ENCODE peak calls at places on chromosome 17, in four cellular contexts. M is A549, T is K562, J is HepG2. S is an unnamed sample.

GRCh38 chr17:7001562-7001961 is 5.7 kb downstream of the ALOX12 start:
- DNase-seq in M (no peak), T (no peak), J (no peak), S (peak)

GRCh38 chr17:4332296-4332970 is 34.0 kb downstream of the UBE2G1 start:
- DNase-seq in M (no peak), T (no peak), J (no peak), S (peak)

GRCh38 chr17:44045493-44045892 is 21.0 kb downstream of the LSM12 start:
- DNase-seq in M (no peak), T (no peak), J (no peak), S (no peak)

GRCh38 chr17:34319087-34319486 is at the start of gene CCL8:
- DNase-seq in M (no peak), T (no peak), J (no peak), S (no peak)

GRCh38 chr17:21573961-21574610 is 118.2 kb upstream of the KCNJ18 start:
- DNase-seq in M (no peak), T (no peak), J (no peak), S (no peak)

GRCh38 chr17:7438050-7438614 is 1.2 kb upstream of the FGF11 start:
- DNase-seq in M (no peak), T (peak), J (no peak), S (peak)

GRCh38 chr17:68057531-68057952 is 22.0 kb downstream of the KPNA2 start:
- DNase-seq in M (no peak), T (peak), J (no peak), S (peak)

GRCh38 chr17:61488878-61489718 is 36.9 kb downstream of the TBX4 start:
- DNase-seq in M (no peak), T (no peak), J (peak), S (no peak)

GRCh38 chr17:72657467-72658317 is 434.8 kb downstream of the SLC39A11 start:
- DNase-seq in M (peak), T (no peak), J (peak), S (peak)

GRCh38 chr17:81701288-81702071 is 1.7 kb upstream of the MRPL12 start:
- DNase-seq in M (no peak), T (peak), J (no peak), S (no peak)

GRCh38 chr17:78875738-78876597 is 27.0 kb downstream of the CEP295NL start:
- DNase-seq in M (no peak), T (no peak), J (no peak), S (no peak)

GRCh38 chr17:10118788-10119130 is 79.6 kb downstream of the GAS7 start:
- DNase-seq in M (no peak), T (no peak), J (no peak), S (no peak)

GRCh38 chr17:40935624-40936023 is 1.8 kb downstream of the KRT23 start:
- DNase-seq in M (no peak), T (no peak), J (no peak), S (no peak)

GRCh38 chr17:81479175-81479574 is 33.4 kb downstream of the ACTG1 start:
- DNase-seq in M (no peak), T (no peak), J (no peak), S (no peak)

GRCh38 chr17:83064732-83065659 is 14.4 kb upstream of the METRNL start:
- DNase-seq in M (no peak), T (no peak), J (no peak), S (no peak)

GRCh38 chr17:77734371-77735050 is 224.0 kb upstream of the TNRC6C start:
- DNase-seq in M (peak), T (peak), J (peak), S (peak)

GRCh38 chr17:17090642-17091103 is 48.4 kb downstream of the MPRIP start:
- DNase-seq in M (no peak), T (no peak), J (no peak), S (no peak)

GRCh38 chr17:17089796-17090641 is 47.8 kb downstream of the MPRIP start:
- DNase-seq in M (no peak), T (no peak), J (no peak), S (peak)

GRCh38 chr17:17088104-17088485 is 45.8 kb downstream of the MPRIP start:
- DNase-seq in M (no peak), T (peak), J (no peak), S (no peak)

GRCh38 chr17:17088511-17089205 is 46.4 kb downstream of the MPRIP start:
- DNase-seq in M (no peak), T (no peak), J (no peak), S (peak)

DNA sequence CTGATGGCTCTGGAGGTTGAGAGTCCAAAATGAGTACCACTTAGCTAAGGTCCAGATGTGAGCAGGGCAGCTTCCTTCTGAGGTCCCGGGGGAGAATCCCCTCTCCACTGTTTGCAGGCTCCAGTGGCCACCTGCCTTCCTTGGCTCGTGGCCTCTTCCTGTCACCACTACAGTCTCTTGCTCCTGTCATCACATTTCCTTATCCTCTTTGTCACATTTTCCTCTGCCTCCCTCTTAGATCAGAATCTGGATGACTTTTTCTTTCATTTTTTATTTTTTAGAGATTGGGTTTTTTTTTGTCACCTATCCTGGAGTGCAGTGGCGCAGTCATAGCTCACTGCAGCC is 46.9 kb downstream of the MPRIP start:
- DNase-seq in M (no peak), T (no peak), J (no peak), S (no peak)
- TF ChIP-seq HMGXB4 in M (no peak), T (no peak), J (no peak), S (no peak)

DNA sequence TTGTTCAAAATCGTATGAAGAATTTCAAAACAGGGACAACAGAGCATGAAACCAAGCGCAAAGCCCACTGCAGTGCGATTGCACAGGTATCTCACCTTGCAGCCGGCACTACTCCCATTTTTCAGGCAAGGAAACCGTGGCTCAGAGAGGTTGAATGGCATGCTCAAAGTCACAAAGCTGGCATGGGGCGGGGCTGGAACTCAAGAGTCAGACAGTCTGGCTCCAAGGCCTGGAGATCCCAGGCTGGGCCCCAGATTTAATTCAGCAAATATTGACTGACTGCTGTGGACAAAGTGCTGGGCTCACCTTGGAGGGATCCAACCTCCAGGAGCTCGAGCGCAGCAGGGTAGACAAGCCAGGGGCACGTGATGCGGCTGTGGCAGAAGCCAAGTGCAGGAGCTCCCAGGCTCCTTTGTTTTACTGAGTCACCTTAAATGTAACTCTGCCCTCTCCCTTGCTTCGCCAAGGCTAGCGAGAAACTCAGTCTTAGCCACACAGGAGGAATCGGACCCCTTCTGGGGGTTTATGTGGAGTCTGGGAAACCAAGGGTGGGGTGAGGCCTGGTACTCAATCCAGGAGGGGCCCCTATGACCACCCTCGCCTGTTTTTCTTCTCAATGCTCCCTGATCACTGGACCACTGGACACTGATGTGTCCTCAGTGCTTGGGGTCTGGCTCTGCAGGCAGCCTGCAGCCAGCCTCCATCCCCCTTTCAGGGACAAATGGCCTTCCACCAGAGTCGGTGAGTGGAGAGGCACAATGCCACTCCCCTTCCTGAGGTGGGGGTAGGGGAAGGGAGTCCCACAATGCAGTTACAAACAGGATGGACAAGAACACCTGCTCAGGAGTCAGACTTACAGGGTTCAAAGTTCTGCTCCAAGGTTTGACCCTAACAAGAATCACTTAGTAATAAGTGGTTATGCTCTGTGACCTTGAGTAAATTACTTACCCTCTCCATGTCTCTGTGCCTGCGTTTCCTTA is 3.9 kb upstream of the SPATA20 start:
- DNase-seq in M (peak), T (no peak), J (peak), S (no peak)
- TF ChIP-seq HMGXB4 in M (no peak), T (no peak), J (no peak), S (no peak)

GRCh38 chr17:75512946-75513666 is 2.2 kb downstream of the CASKIN2 start:
- DNase-seq in M (no peak), T (no peak), J (no peak), S (no peak)

GRCh38 chr17:75515523-75516254 is at the start of gene CASKIN2:
- DNase-seq in M (peak), T (peak), J (peak), S (peak)

GRCh38 chr17:75515229-75515522 is 161 bp downstream of the CASKIN2 start:
- DNase-seq in M (no peak), T (no peak), J (no peak), S (no peak)

GRCh38 chr17:75513667-75514052 is 1.7 kb downstream of the CASKIN2 start:
- DNase-seq in M (no peak), T (no peak), J (no peak), S (no peak)

GRCh38 chr17:75514299-75515228 is 773 bp downstream of the CASKIN2 start:
- DNase-seq in M (no peak), T (peak), J (no peak), S (peak)
- TF ChIP-seq HMGXB4 in M (no peak), T (no peak), J (no peak), S (no peak)

GRCh38 chr17:8757189-8757588 is 1.2 kb downstream of the SPDYE4 start:
- DNase-seq in M (no peak), T (no peak), J (no peak), S (no peak)

GRCh38 chr17:8755590-8756255 is 2.6 kb downstream of the SPDYE4 start:
- DNase-seq in M (no peak), T (no peak), J (no peak), S (no peak)

GRCh38 chr17:8754890-8755289 is 3.5 kb downstream of the SPDYE4 start:
- DNase-seq in M (no peak), T (no peak), J (no peak), S (no peak)

GRCh38 chr17:8753976-8754440 is 4.3 kb downstream of the SPDYE4 start:
- DNase-seq in M (peak), T (no peak), J (peak), S (no peak)

DNA sequence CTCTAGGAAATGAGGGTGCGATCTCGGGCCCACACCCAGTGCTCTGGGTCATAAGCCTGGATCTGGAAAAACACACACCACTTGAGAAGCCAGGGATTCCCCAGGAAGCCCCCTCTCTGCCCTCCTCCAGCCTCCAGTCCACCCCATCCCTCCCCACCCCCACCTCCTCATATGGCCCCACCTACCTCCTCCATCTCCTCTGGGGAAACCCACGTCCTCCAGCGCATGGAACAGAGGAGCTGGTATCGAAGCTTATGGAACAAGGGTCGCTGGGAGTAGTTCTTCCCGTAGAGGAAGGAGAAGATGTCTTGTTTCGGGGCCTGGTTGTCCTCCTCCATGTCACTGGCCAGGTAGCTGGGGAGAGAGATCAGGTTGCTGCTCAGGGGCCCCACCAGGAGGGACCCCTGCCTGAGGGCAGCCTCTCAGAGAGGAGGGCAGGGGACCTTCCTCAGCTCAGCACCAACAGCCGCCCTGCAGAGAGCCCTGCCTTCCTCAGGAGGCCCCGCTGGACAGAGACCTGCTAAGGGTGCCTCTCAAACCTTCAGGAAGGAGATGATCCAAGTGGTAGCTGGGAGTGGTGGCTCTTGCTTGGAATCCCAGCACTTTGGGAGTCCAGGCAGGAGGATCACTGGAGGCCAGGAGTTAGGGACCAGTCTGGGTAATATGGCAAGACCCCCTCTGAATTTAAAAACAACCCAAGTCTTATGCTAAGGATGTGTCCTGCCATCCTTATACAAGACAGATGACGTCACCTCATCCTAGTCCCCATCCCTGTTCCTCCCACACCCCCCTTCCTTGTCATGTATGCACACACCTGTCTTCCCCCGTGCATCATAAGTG is 5.0 kb downstream of the SPDYE4 start:
- DNase-seq in M (no peak), T (no peak), J (no peak), S (no peak)
- TF ChIP-seq HMGXB4 in M (no peak), T (no peak), J (no peak), S (no peak)

GRCh38 chr17:64974750-64975317 is 55.6 kb upstream of the LRRC37A3 start:
- DNase-seq in M (no peak), T (peak), J (no peak), S (no peak)
- TF ChIP-seq HMGXB4 in M (no peak), T (peak), J (no peak), S (no peak)

GRCh38 chr17:57963149-57963511 is 7.9 kb upstream of the CUEDC1 start:
- DNase-seq in M (no peak), T (no peak), J (no peak), S (no peak)
- TF ChIP-seq HMGXB4 in M (no peak), T (no peak), J (no peak), S (no peak)

DNA sequence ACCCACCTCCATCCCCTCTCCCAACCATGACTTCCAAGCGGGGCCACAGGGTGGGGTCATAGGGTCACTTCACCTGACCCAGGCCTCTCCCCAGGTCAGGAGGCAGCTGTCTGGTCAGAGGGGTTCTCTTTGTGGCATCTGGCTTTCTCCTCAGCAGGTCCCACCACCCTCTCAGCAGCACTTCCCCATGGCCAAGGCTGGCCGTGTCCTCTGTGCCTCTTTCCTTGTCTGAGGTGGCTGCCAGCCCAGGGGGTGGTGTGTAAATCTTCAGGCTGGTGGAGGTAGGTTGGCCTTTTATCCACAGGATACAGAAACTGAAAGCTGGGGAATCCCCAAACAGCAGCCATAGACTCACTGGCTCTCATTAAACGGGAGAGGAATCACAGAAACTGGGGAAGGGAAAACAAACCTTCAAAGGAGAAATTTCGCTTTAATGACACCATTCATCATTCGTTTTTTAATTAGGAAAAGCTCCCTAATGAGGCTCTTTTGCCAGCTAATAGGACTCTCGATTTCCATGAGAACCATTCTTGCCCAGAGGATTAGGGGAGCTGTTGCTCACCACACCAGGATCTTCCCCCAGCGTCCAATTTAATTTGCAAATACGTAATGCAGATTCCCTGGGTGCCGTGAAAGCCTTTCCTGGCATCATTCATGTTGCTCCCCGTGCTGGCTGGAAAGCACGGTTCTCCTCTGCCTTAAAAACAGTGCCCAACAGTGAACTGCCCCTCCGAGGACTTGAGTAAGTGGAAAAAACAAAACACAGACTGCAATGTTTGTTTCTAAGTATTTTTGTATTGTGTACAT is 18.0 kb downstream of the C17orf75 start:
- DNase-seq in M (no peak), T (no peak), J (no peak), S (no peak)
- TF ChIP-seq HMGXB4 in M (no peak), T (no peak), J (no peak), S (no peak)

S was measured in WTC11.